ENCODE peak calls at places on chromosomes 1 and 21, in eight cellular contexts. M is Peyer's patch, F is endothelial cell of umbilical vein, E is transverse colon, X is stomach, V is A549, Y is testis, N is adrenal gland. L is an unnamed sample.

GRCh38 chr1:7262611-7263010 is 477.4 kb downstream of the CAMTA1 start:
- DNase-seq in M (no peak), F (no peak), E (peak; percentile 60), X (peak; percentile 72), V (peak; percentile 21), Y (no peak), N (no peak), L (no peak)

GRCh38 chr1:63304410-63304809 is 18.0 kb upstream of the FOXD3 start:
- DNase-seq in M (no peak), F (no peak), E (no peak), X (no peak), V (no peak), Y (no peak), N (no peak), L (no peak)

GRCh38 chr1:22428672-22429071 is 23.0 kb upstream of the ZBTB40 start:
- DNase-seq in M (no peak), F (peak; percentile 84), E (peak; percentile 20), X (no peak), V (peak; percentile 72), Y (peak; percentile 68), N (no peak), L (no peak)

GRCh38 chr1:192974701-192975100 is 84.5 kb downstream of the UCHL5 start:
- DNase-seq in M (no peak), F (no peak), E (no peak), X (no peak), V (no peak), Y (no peak), N (no peak), L (no peak)

GRCh38 chr1:208132287-208132882 is 111.8 kb downstream of the PLXNA2 start:
- DNase-seq in M (peak; percentile 54), F (peak; percentile 64), E (peak; percentile 94), X (peak; percentile 91), V (peak; percentile 95), Y (peak; percentile 87), N (peak; percentile 76), L (peak; percentile 82)

GRCh38 chr1:46476673-46477072 is 13.0 kb upstream of the DMBX1 start:
- DNase-seq in M (no peak), F (no peak), E (no peak), X (no peak), V (no peak), Y (no peak), N (no peak), L (no peak)

GRCh38 chr21:41725421-41726021 is 41.3 kb downstream of the RIPK4 start:
- DNase-seq in M (no peak), F (no peak), E (no peak), X (no peak), V (no peak), Y (no peak), N (no peak), L (peak; percentile 55)

GRCh38 chr1:243462929-243463697 is 207.3 kb downstream of the SDCCAG8 start:
- DNase-seq in M (no peak), F (no peak), E (no peak), X (no peak), V (no peak), Y (no peak), N (no peak), L (no peak)

GRCh38 chr21:45306832-45307571 is 19.3 kb upstream of the POFUT2 start:
- DNase-seq in M (no peak), F (no peak), E (peak; percentile 62), X (peak; percentile 51), V (no peak), Y (peak; percentile 96), N (peak; percentile 70), L (no peak)

GRCh38 chr1:176717052-176717754 is 254.2 kb downstream of the PAPPA2 start:
- DNase-seq in M (no peak), F (no peak), E (no peak), X (no peak), V (no peak), Y (no peak), N (no peak), L (no peak)

GRCh38 chr1:183180213-183180612 is 5.9 kb upstream of the LAMC2 start:
- DNase-seq in M (no peak), F (peak; percentile 87), E (peak; percentile 40), X (peak; percentile 33), V (peak; percentile 65), Y (peak; percentile 60), N (peak; percentile 35), L (peak; percentile 74)

GRCh38 chr1:183186820-183187219 is 756 bp downstream of the LAMC2 start:
- DNase-seq in M (no peak), F (no peak), E (no peak), X (no peak), V (no peak), Y (no peak), N (no peak), L (no peak)

GRCh38 chr1:183191833-183192232 is 5.8 kb downstream of the LAMC2 start:
- DNase-seq in M (no peak), F (peak; percentile 35), E (no peak), X (no peak), V (no peak), Y (no peak), N (no peak), L (no peak)

GRCh38 chr1:183180634-183181056 is 5.4 kb upstream of the LAMC2 start:
- DNase-seq in M (no peak), F (peak; percentile 86), E (peak; percentile 18), X (no peak), V (peak; percentile 85), Y (peak; percentile 19), N (no peak), L (no peak)

DNA sequence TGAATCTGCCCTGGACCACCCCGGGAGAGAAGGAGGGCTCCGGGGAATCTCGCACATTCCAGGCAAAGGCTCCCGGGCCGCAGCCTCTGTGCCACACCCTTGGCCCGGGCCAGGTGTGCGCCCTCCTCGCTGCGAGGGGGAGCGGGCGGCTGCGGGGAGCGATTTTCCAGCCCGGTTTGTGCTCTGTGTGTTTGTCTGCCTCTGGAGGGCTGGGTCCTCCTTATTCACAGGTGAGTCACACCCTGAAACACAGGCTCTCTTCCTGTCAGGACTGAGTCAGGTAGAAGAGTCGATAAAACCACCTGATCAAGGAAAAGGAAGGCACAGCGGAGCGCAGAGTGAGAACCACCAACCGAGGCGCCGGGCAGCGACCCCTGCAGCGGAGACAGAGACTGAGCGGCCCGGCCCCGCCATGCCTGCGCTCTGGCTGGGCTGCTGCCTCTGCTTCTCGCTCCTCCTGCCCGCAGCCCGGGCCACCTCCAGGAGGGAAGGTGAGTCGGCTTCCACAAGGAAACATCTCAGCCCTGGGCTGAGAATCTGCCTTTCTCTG is at the start of gene LAMC2:
- DNase-seq in M (no peak), F (peak; percentile 46), E (peak; percentile 77), X (peak; percentile 66), V (peak; percentile 84), Y (peak; percentile 61), N (peak; percentile 27), L (peak; percentile 75)
- TF ChIP-seq POLR2A in M (peak; percentile 72), F (no peak), E (peak; percentile 82), X (no peak), V (peak; percentile 14), Y (no peak), N (no peak), L (peak; percentile 69)

DNA sequence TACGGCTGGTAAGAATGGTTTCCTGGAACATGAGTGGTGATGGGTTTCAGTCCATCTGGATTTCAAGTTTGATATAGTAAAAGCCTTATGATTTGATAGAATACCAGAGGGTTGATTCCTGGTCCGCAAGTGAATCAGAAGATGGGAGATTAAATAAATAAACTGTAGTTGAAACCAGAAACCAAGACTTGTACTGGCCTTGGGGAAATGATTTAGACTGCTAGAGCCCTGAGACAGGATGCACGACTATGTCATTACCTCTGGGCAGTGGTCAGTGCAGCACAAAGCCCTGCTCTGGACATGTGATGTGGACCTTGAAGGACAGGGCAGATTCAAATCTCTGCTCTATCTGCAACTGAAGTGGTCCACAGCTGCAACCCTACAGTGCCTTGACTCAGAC is 15.6 kb upstream of the FMOD start:
- DNase-seq in M (no peak), F (no peak), E (no peak), X (no peak), V (no peak), Y (no peak), N (no peak), L (no peak)
- H3K27ac ChIP-seq in M (no peak overlapping the region), F (no peak overlapping the region), E (no peak overlapping the region), X (no peak overlapping the region), V (no peak overlapping the region), Y (no peak overlapping the region), N (no peak overlapping the region), L (no peak overlapping the region)

GRCh38 chr1:104795931-104796330 is 1046.2 kb downstream of the AMY1C start:
- DNase-seq in M (no peak), F (no peak), E (no peak), X (no peak), V (no peak), Y (no peak), N (no peak), L (no peak)

GRCh38 chr1:104794035-104794434 is 1044.3 kb downstream of the AMY1C start:
- DNase-seq in M (no peak), F (no peak), E (no peak), X (no peak), V (no peak), Y (no peak), N (no peak), L (no peak)

GRCh38 chr1:104801344-104801743 is 1051.6 kb downstream of the AMY1C start:
- DNase-seq in M (no peak), F (no peak), E (no peak), X (no peak), V (no peak), Y (no peak), N (no peak), L (no peak)

GRCh38 chr1:104797982-104798381 is 1048.3 kb downstream of the AMY1C start:
- DNase-seq in M (no peak), F (no peak), E (no peak), X (no peak), V (no peak), Y (no peak), N (no peak), L (no peak)
- TF ChIP-seq POLR2A in M (no peak), F (no peak), E (no peak), X (no peak), V (no peak), Y (no peak), N (no peak), L (no peak)

GRCh38 chr1:14925336-14926136 is 228.0 kb upstream of the TMEM51 start:
- DNase-seq in M (no peak), F (no peak), E (no peak), X (no peak), V (no peak), Y (no peak), N (no peak), L (no peak)
- H3K27ac ChIP-seq in M (no peak overlapping the region), F (no peak overlapping the region), E (peak overlapping the region; percentile 42), X (peak overlapping the region; percentile 76), V (no peak overlapping the region), Y (peak overlapping the region; percentile 69), N (peak overlapping the region; percentile 79), L (peak overlapping the region; percentile 61)

DNA sequence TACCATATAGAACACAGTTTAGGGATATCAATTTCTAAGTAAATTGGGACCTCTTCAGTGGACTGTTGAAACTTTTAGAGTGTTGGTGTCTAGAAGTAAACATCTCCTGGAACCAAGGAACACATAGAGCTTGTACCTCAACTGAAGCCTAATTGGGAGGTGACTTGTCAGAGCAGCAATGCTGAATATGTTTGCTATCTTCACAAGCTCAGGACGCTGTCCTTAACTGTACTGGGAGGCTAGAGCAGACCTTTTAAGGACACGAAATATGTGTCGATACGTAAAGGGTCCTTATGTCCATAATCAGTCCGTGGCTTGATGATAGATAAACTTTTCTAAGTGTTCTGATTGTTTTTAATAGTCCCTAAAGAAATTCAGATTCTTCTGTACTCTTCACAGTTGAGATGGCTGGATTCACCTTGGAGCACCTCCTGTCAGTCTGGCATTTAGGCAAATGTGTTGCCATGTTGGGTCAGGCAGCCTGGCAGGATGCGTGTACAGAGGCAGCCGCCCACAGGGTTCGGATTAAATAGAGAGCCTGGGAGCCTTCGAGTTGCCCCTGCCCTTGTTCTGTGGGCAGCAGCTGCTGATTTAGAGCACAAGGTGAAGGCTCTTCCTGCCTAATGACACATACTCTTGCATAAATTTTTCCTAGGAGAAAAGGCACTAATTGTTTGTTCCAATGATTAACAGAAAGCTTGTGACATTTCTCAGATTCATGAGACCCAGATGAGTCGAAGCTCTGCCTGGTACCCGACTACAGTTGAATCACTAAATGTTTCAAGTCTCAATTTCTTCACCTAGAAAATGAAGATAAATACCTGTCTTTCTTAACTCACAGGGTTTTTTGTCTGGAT is 3.6 kb downstream of the ACTN2 start:
- DNase-seq in M (no peak), F (no peak), E (no peak), X (no peak), V (no peak), Y (no peak), N (no peak), L (no peak)
- TF ChIP-seq POLR2A in M (no peak), F (no peak), E (no peak), X (no peak), V (no peak), Y (no peak), N (no peak), L (no peak)

L was measured in prostate gland.